ENCODE peak calls at places on chromosomes 6 and 20, in five cellular contexts. C is stimulated activated CD8-positive, alpha-beta memory T cell treated with anti-CD3 and anti-CD28 coated beads, Interleukin-2, amount 100 ng/mL, for 1 hour; J is foreskin fibroblast; F is NCI-H1092 treated with DMSO at 0.1 percent for 48 hours; I is GM13977. N is an unnamed sample.

GRCh38 chr6:136956590-136957573 is 34.8 kb downstream of the SLC35D3 start:
- DNase-seq in C (no peak), J (no peak), F (peak; percentile 72), I (no peak), N (no peak)

GRCh38 chr6:157385482-157385881 is 4.5 kb downstream of the ZDHHC14 start:
- DNase-seq in C (no peak), J (no peak), F (no peak), I (no peak), N (no peak)

GRCh38 chr6:71468038-71468437 is 179.4 kb downstream of the OGFRL1 start:
- DNase-seq in C (no peak), J (no peak), F (no peak), I (no peak), N (no peak)

GRCh38 chr6:27472182-27472616 is 706 bp downstream of the ZNF184 start:
- DNase-seq in C (peak; percentile 43), J (peak; percentile 75), F (peak; percentile 59), I (peak; percentile 55), N (peak; percentile 41)

GRCh38 chr6:3389390-3390167 is 67.3 kb downstream of the SLC22A23 start:
- DNase-seq in C (no peak), J (peak; percentile 77), F (no peak), I (no peak), N (no peak)

GRCh38 chr20:45253260-45253659 is 1.1 kb downstream of the SLPI start:
- DNase-seq in C (no peak), J (no peak), F (no peak), I (no peak), N (no peak)

GRCh38 chr6:109892451-109893435 is 85.4 kb upstream of the GPR6 start:
- DNase-seq in C (no peak), J (peak; percentile 23), F (no peak), I (no peak), N (no peak)

GRCh38 chr20:34293119-34293518 is 10.0 kb downstream of the AHCY start:
- DNase-seq in C (no peak), J (no peak), F (no peak), I (no peak), N (no peak)

GRCh38 chr6:27138837-27139752 is 108.4 kb upstream of the PRSS16 start:
- DNase-seq in C (no peak), J (peak; percentile 66), F (no peak), I (peak; percentile 51), N (no peak)

N was measured in hepatic stellate cell.